ENCODE peak calls at places on chromosomes 4 and X, in four cellular contexts. Y is foreskin fibroblast, V is RPMI7951, A is esophagus squamous epithelium. C is an unnamed sample.

GRCh38 chr4:87026795-87027495 is 92.1 kb downstream of the AFF1 start:
- DNase-seq in Y (no peak), V (no peak), A (no peak), C (no peak)

GRCh38 chrX:148441387-148441786 is 59.0 kb upstream of the AFF2 start:
- DNase-seq in Y (no peak), V (no peak), A (no peak), C (no peak)

GRCh38 chrX:44088755-44089154 is 115.6 kb upstream of the NDP start:
- DNase-seq in Y (peak), V (no peak), A (no peak), C (no peak)

GRCh38 chr4:107900067-107900466 is 31.3 kb upstream of the CYP2U1 start:
- DNase-seq in Y (no peak), V (no peak), A (no peak), C (no peak)

GRCh38 chrX:130125090-130125489 is 14.8 kb upstream of the ELF4 start:
- DNase-seq in Y (peak), V (no peak), A (no peak), C (no peak)

GRCh38 chr4:182923796-182924365 is 6.7 kb upstream of the DCTD start:
- DNase-seq in Y (no peak), V (no peak), A (no peak), C (no peak)

GRCh38 chrX:100410083-100410590 is at the start of gene PCDH19:
- DNase-seq in Y (peak), V (peak), A (no peak), C (peak)

GRCh38 chr4:144948009-144948408 is 150.0 kb downstream of the ANAPC10 start:
- DNase-seq in Y (no peak), V (no peak), A (no peak), C (no peak)

GRCh38 chr4:129344058-129344457 is 248.1 kb downstream of the C4orf33 start:
- DNase-seq in Y (peak), V (peak), A (no peak), C (no peak)

GRCh38 chr4:123924536-123924935 is 527.9 kb downstream of the SPRY1 start:
- DNase-seq in Y (peak), V (no peak), A (no peak), C (no peak)

GRCh38 chr4:122602277-122603142 is 18.4 kb downstream of the IL21 start:
- DNase-seq in Y (peak), V (peak), A (no peak), C (peak)

GRCh38 chrX:124518888-124519287 is 172.5 kb downstream of the SH2D1A start:
- DNase-seq in Y (peak), V (peak), A (no peak), C (no peak)

GRCh38 chr4:82145850-82146249 is 227.9 kb downstream of the HNRNPD start:
- DNase-seq in Y (no peak), V (no peak), A (no peak), C (no peak)

GRCh38 chrX:107978707-107979307 is 3.4 kb downstream of the TEX13B start:
- DNase-seq in Y (peak), V (peak), A (no peak), C (peak)